ENCODE peak calls at places on chromosomes 5 and 9, in five cellular contexts. O is AG10803, T is bronchial epithelial cell, D is HCT116, G is tibial nerve. L is an unnamed sample.

GRCh38 chr5:6829150-6829784 is 116.0 kb downstream of the TENT4A start:
- DNase-seq in O (peak; percentile 31), T (peak; percentile 7), D (no peak), G (no peak), L (peak; percentile 3)

GRCh38 chr5:125481506-125482455 is 735.3 kb upstream of the ZNF608 start:
- DNase-seq in O (no peak), T (no peak), D (no peak), G (no peak), L (no peak)

GRCh38 chr9:97470076-97470475 is 31.4 kb upstream of the TMOD1 start:
- DNase-seq in O (no peak), T (peak; percentile 2), D (peak; percentile 7), G (no peak), L (no peak)

GRCh38 chr5:72556351-72557146 is 49.3 kb upstream of the ZNF366 start:
- DNase-seq in O (peak; percentile 67), T (peak; percentile 50), D (no peak), G (peak; percentile 17), L (no peak)

GRCh38 chr5:16784088-16784487 is 152.0 kb downstream of the MYO10 start:
- DNase-seq in O (peak; percentile 76), T (no peak), D (no peak), G (no peak), L (no peak)

GRCh38 chr9:124665391-124666058 is 105.6 kb downstream of the NR6A1 start:
- DNase-seq in O (peak; percentile 66), T (peak; percentile 96), D (no peak), G (no peak), L (no peak)

GRCh38 chr5:77076961-77077820 is 9.9 kb downstream of the ZBED3 start:
- DNase-seq in O (peak; percentile 57), T (peak; percentile 3), D (no peak), G (peak; percentile 53), L (no peak)

GRCh38 chr9:133731876-133732321 is 6.3 kb downstream of the SARDH start:
- DNase-seq in O (peak; percentile 25), T (no peak), D (peak; percentile 49), G (no peak), L (no peak)

GRCh38 chr9:93219692-93220091 is 35.8 kb downstream of the WNK2 start:
- DNase-seq in O (no peak), T (no peak), D (no peak), G (no peak), L (no peak)

GRCh38 chr5:66896207-66896606 is 300.0 kb downstream of the MAST4 start:
- DNase-seq in O (no peak), T (peak; percentile 88), D (no peak), G (no peak), L (no peak)

GRCh38 chr5:60597570-60597969 is 102.4 kb downstream of the DEPDC1B start:
- DNase-seq in O (no peak), T (no peak), D (no peak), G (no peak), L (no peak)

GRCh38 chr5:175133185-175133584 is 310.8 kb downstream of the DRD1 start:
- DNase-seq in O (no peak), T (no peak), D (no peak), G (no peak), L (no peak)

GRCh38 chr9:112971415-112971814 is 40.6 kb downstream of the ZNF883 start:
- DNase-seq in O (peak; percentile 1), T (no peak), D (peak; percentile 29), G (no peak), L (no peak)

GRCh38 chr5:173744527-173744926 is 128.1 kb upstream of the BOD1 start:
- DNase-seq in O (no peak), T (no peak), D (no peak), G (no peak), L (no peak)

GRCh38 chr9:121376214-121376830 is 6.3 kb upstream of the STOM start:
- DNase-seq in O (no peak), T (no peak), D (no peak), G (no peak), L (no peak)

GRCh38 chr5:129112295-129112694 is 17.7 kb downstream of the ISOC1 start:
- DNase-seq in O (no peak), T (peak; percentile 43), D (no peak), G (no peak), L (no peak)

GRCh38 chr9:125984461-125984860 is 237.3 kb downstream of the PBX3 start:
- DNase-seq in O (no peak), T (no peak), D (no peak), G (no peak), L (no peak)

GRCh38 chr5:78964889-78965288 is 20.2 kb downstream of the ARSB start:
- DNase-seq in O (peak; percentile 77), T (peak; percentile 70), D (peak; percentile 48), G (no peak), L (no peak)

GRCh38 chr9:128861501-128861900 is 20.2 kb downstream of the KYAT1 start:
- DNase-seq in O (no peak), T (no peak), D (no peak), G (no peak), L (no peak)

GRCh38 chr9:124357591-124358361 is 57.5 kb downstream of the PSMB7 start:
- DNase-seq in O (no peak), T (no peak), D (no peak), G (no peak), L (no peak)

GRCh38 chr5:139847790-139848507 is 52.3 kb downstream of the PSD2 start:
- DNase-seq in O (peak; percentile 13), T (peak; percentile 26), D (no peak), G (no peak), L (peak; percentile 54)

GRCh38 chr5:9555961-9556360 is 10.1 kb upstream of the SEMA5A start:
- DNase-seq in O (no peak), T (no peak), D (no peak), G (no peak), L (no peak)

GRCh38 chr5:92364986-92365550 is 982.0 kb upstream of the ARRDC3 start:
- DNase-seq in O (peak; percentile 78), T (no peak), D (no peak), G (no peak), L (no peak)

GRCh38 chr9:117703538-117703937 is 665 bp upstream of the TLR4 start:
- DNase-seq in O (peak; percentile 26), T (peak; percentile 3), D (no peak), G (no peak), L (no peak)
- H3K4me3 ChIP-seq in O (peak overlapping the region; percentile 63), T (no peak overlapping the region), D (no peak overlapping the region), G (no peak overlapping the region), L (no peak overlapping the region)

GRCh38 chr5:14212838-14213237 is 69.7 kb downstream of the TRIO start:
- DNase-seq in O (no peak), T (no peak), D (no peak), G (no peak), L (no peak)

GRCh38 chr5:14209836-14210235 is 66.7 kb downstream of the TRIO start:
- DNase-seq in O (no peak), T (no peak), D (no peak), G (no peak), L (no peak)

GRCh38 chr5:14211818-14212799 is 69.0 kb downstream of the TRIO start:
- DNase-seq in O (no peak), T (no peak), D (no peak), G (no peak), L (no peak)

GRCh38 chr5:14209222-14209822 is 66.2 kb downstream of the TRIO start:
- DNase-seq in O (no peak), T (no peak), D (no peak), G (no peak), L (no peak)

GRCh38 chr5:14210729-14211128 is 67.6 kb downstream of the TRIO start:
- DNase-seq in O (no peak), T (no peak), D (no peak), G (no peak), L (no peak)
- H3K4me3 ChIP-seq in O (no peak overlapping the region), T (no peak overlapping the region), D (no peak overlapping the region), G (no peak overlapping the region), L (no peak overlapping the region)

DNA sequence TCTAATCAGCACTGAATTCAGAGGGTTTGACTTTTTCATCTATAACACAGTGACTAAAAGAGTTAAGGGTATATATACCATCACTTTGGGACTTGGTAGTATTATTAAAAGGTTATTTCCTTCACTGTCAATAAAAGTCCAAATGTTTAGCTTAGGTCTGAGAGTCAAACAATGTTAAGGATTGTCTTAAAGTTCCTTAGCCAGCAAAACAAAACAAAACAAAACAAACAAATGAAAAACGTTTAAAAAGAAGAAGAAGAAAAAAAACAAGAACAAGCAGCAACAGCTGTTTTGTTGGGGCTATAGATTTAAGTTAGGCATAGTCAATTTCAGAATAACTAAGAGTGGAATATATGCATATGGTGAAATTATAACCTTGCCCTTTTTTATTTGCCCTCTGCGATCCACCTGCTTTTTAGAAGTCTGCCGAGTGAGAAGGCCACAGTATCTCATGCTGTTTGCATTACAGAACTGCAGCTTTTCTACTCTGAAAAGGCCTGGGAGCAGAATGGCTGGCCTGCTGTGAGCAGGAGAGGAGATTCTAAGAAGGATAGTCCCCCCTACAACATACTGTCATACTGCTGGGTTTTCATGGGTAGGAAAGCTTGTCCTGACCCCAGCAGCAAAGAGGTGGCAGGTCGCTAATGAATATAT is 141.7 kb downstream of the NTRK2 start:
- DNase-seq in O (no peak), T (no peak), D (no peak), G (no peak), L (no peak)
- H3K4me3 ChIP-seq in O (no peak overlapping the region), T (no peak overlapping the region), D (no peak overlapping the region), G (no peak overlapping the region), L (no peak overlapping the region)

GRCh38 chr5:181186902-181187499 is 18.0 kb downstream of the TRIM7 start:
- DNase-seq in O (no peak), T (no peak), D (no peak), G (no peak), L (no peak)
- H3K4me3 ChIP-seq in O (peak overlapping the region; percentile 36), T (peak overlapping the region; percentile 3), D (peak overlapping the region; percentile 29), G (no peak overlapping the region), L (no peak overlapping the region)

DNA sequence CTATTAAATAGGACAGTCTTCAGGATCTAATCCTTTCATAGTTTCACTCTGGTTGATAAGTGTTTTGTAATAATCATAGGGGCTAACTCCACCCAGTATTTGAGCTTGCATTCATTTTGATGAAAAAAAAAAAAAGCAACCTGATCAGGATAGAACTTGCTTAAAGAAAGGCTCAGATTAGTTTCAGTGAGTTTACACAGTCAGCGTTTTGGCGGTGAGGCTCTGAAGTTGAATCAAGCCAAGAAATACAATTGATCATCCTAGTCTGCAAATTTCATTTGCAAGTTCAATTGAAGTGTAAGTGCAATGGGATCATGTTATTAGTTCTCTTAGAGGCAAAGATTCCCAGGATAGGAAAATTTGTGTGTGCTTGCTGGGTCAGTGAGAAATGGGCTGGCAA is 159.7 kb upstream of the ELL2 start:
- DNase-seq in O (no peak), T (peak; percentile 78), D (no peak), G (no peak), L (no peak)
- H3K4me3 ChIP-seq in O (no peak overlapping the region), T (no peak overlapping the region), D (no peak overlapping the region), G (no peak overlapping the region), L (no peak overlapping the region)

DNA sequence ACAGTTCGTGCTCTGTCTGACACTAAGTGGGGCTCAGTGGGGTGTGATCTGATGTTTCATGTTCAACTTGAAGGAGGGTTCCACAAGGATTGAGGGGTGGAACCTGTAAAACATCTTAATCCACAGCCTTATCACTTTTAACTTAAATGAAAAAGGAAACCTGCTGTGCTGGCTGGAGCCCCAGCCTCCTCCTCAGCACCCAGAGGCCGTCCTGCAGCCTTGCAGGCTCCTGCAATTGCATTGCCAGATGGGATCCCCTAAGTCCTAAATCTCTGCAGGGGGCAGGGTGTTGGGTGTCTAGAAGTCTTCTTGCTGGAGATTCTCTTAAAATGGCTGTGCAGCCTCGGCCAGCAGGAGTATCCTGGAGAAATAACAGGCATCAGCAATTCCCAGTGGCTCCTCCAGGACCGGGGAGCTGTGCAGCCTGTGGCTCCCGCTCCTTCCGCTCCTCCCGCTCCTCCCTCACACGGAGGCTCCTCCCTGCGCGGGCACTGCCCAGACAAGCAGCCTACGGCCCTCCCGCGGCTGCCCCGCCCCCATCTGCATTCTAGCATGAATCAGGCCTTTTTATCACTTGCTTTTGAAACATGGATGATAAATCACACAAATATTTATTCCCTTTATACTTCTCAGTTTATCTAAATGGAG is 131.0 kb downstream of the ADAMTS16 start:
- DNase-seq in O (peak; percentile 77), T (peak; percentile 90), D (peak; percentile 57), G (peak; percentile 66), L (no peak)
- H3K4me3 ChIP-seq in O (peak overlapping the region; percentile 17), T (no peak overlapping the region), D (peak overlapping the region; percentile 35), G (no peak overlapping the region), L (no peak overlapping the region)